ENCODE peak calls at places on chromosomes 3 and 15, in ten cellular contexts. T, X, O, P, V, M, G, U, Q and E are unnamed samples. For H3K9me3 and H3K4me1, the result is how much of the 10 kb centered on the place peaks cover.

GRCh38 chr3:183825380-183826161 is at the start of gene MAP6D1:
- DNase-seq in T (peak), X (peak), O (peak), P (peak), V (peak), M (no peak), G (peak), U (peak), Q (peak), E (no peak)

GRCh38 chr15:57743424-57743823 is 36.9 kb downstream of the POLR2M start:
- DNase-seq in T (no peak), X (no peak), O (no peak), P (peak), V (no peak), M (no peak), G (no peak), U (no peak), Q (peak), E (no peak)

GRCh38 chr3:129593595-129594339 is 12.7 kb downstream of the PLXND1 start:
- DNase-seq in T (peak), X (no peak), O (no peak), P (peak), V (no peak), M (no peak), G (no peak), U (no peak), Q (peak), E (peak)

GRCh38 chr3:77081240-77081661 is 41.4 kb downstream of the ROBO2 start:
- DNase-seq in T (no peak), X (no peak), O (no peak), P (no peak), V (no peak), M (no peak), G (peak), U (peak), Q (no peak), E (no peak)

GRCh38 chr15:75123395-75123794 is 78.3 kb upstream of the C15orf39 start:
- DNase-seq in T (no peak), X (no peak), O (no peak), P (no peak), V (peak), M (no peak), G (no peak), U (no peak), Q (no peak), E (no peak)

GRCh38 chr3:195580733-195581443 is 2.9 kb downstream of the APOD start:
- DNase-seq in T (no peak), X (no peak), O (no peak), P (no peak), V (no peak), M (no peak), G (no peak), U (no peak), Q (no peak), E (no peak)

GRCh38 chr3:116877968-116878367 is 168.4 kb downstream of the TUSC7 start:
- DNase-seq in T (no peak), X (no peak), O (no peak), P (no peak), V (no peak), M (no peak), G (no peak), U (no peak), Q (no peak), E (no peak)

GRCh38 chr3:70824078-70824477 is 511.6 kb upstream of the MDFIC2 start:
- DNase-seq in T (no peak), X (no peak), O (no peak), P (no peak), V (no peak), M (peak), G (no peak), U (no peak), Q (no peak), E (no peak)

GRCh38 chr15:89068325-89068784 is 19.9 kb upstream of the ABHD2 start:
- DNase-seq in T (peak), X (no peak), O (no peak), P (no peak), V (no peak), M (no peak), G (no peak), U (no peak), Q (no peak), E (no peak)

GRCh38 chr3:70990723-70991122 is 592.8 kb downstream of the FOXP1 start:
- DNase-seq in T (no peak), X (no peak), O (no peak), P (no peak), V (no peak), M (no peak), G (no peak), U (no peak), Q (no peak), E (no peak)

GRCh38 chr15:71612869-71613268 is 197.5 kb upstream of the NR2E3 start:
- DNase-seq in T (no peak), X (no peak), O (no peak), P (no peak), V (no peak), M (no peak), G (no peak), U (no peak), Q (no peak), E (no peak)

GRCh38 chr3:42507252-42507651 is 4.8 kb downstream of the VIPR1 start:
- DNase-seq in T (peak), X (no peak), O (no peak), P (no peak), V (no peak), M (peak), G (no peak), U (peak), Q (peak), E (no peak)

GRCh38 chr15:39230205-39230916 is 350.5 kb upstream of the THBS1 start:
- DNase-seq in T (no peak), X (no peak), O (no peak), P (no peak), V (no peak), M (no peak), G (peak), U (no peak), Q (peak), E (no peak)

GRCh38 chr3:168040624-168041208 is 55.0 kb downstream of the GOLIM4 start:
- DNase-seq in T (no peak), X (no peak), O (no peak), P (peak), V (no peak), M (no peak), G (no peak), U (no peak), Q (peak), E (no peak)

GRCh38 chr3:197378987-197379718 is 80.7 kb upstream of the DLG1 start:
- DNase-seq in T (no peak), X (no peak), O (no peak), P (no peak), V (no peak), M (no peak), G (no peak), U (no peak), Q (no peak), E (peak)

GRCh38 chr15:99016680-99017321 is 9.2 kb upstream of the PGPEP1L start:
- DNase-seq in T (no peak), X (no peak), O (peak), P (no peak), V (peak), M (no peak), G (peak), U (no peak), Q (no peak), E (no peak)

GRCh38 chr3:47865192-47865591 is 62.3 kb downstream of the DHX30 start:
- DNase-seq in T (no peak), X (no peak), O (peak), P (peak), V (no peak), M (no peak), G (no peak), U (no peak), Q (peak), E (no peak)

GRCh38 chr15:73989001-73989798 is 2.9 kb downstream of the STOML1 start:
- DNase-seq in T (peak), X (no peak), O (no peak), P (no peak), V (peak), M (no peak), G (peak), U (no peak), Q (no peak), E (no peak)

GRCh38 chr3:136380530-136380929 is 130.4 kb downstream of the PCCB start:
- DNase-seq in T (no peak), X (no peak), O (no peak), P (no peak), V (no peak), M (no peak), G (no peak), U (no peak), Q (no peak), E (no peak)

GRCh38 chr3:173711619-173712018 is 314.1 kb downstream of the NLGN1 start:
- DNase-seq in T (no peak), X (no peak), O (no peak), P (no peak), V (no peak), M (no peak), G (no peak), U (peak), Q (no peak), E (no peak)

GRCh38 chr15:36688310-36689102 is 109.1 kb downstream of the CDIN1 start:
- DNase-seq in T (no peak), X (no peak), O (no peak), P (no peak), V (peak), M (no peak), G (no peak), U (no peak), Q (no peak), E (no peak)

GRCh38 chr15:51874751-51875644 is 45.5 kb downstream of the TMOD3 start:
- DNase-seq in T (no peak), X (no peak), O (no peak), P (no peak), V (peak), M (peak), G (no peak), U (no peak), Q (no peak), E (peak)

GRCh38 chr15:101478701-101479341 is 10.7 kb downstream of the PCSK6 start:
- DNase-seq in T (no peak), X (no peak), O (no peak), P (no peak), V (no peak), M (no peak), G (no peak), U (no peak), Q (peak), E (no peak)

GRCh38 chr15:34047893-34048775 is 9.1 kb upstream of the AVEN start:
- DNase-seq in T (no peak), X (no peak), O (no peak), P (no peak), V (peak), M (no peak), G (no peak), U (no peak), Q (no peak), E (no peak)

GRCh38 chr3:190041333-190042041 is 79.2 kb downstream of the P3H2 start:
- DNase-seq in T (no peak), X (peak), O (no peak), P (peak), V (peak), M (no peak), G (no peak), U (peak), Q (no peak), E (no peak)

GRCh38 chr3:79973482-79973881 is 205.7 kb upstream of the ROBO1 start:
- DNase-seq in T (no peak), X (no peak), O (no peak), P (no peak), V (no peak), M (no peak), G (no peak), U (no peak), Q (no peak), E (no peak)

GRCh38 chr3:184203526-184203925 is 17.5 kb downstream of the ABCF3 start:
- DNase-seq in T (no peak), X (no peak), O (no peak), P (no peak), V (no peak), M (no peak), G (no peak), U (no peak), Q (no peak), E (no peak)

GRCh38 chr3:13191016-13191415 is 117.8 kb upstream of the IQSEC1 start:
- DNase-seq in T (no peak), X (no peak), O (no peak), P (no peak), V (no peak), M (peak), G (no peak), U (no peak), Q (no peak), E (no peak)

GRCh38 chr3:101243285-101244211 is 76.8 kb downstream of the IMPG2 start:
- DNase-seq in T (no peak), X (no peak), O (no peak), P (no peak), V (no peak), M (no peak), G (no peak), U (no peak), Q (no peak), E (no peak)

GRCh38 chr3:30675006-30675405 is 68.6 kb downstream of the TGFBR2 start:
- DNase-seq in T (no peak), X (no peak), O (no peak), P (no peak), V (no peak), M (no peak), G (no peak), U (no peak), Q (no peak), E (no peak)

DNA sequence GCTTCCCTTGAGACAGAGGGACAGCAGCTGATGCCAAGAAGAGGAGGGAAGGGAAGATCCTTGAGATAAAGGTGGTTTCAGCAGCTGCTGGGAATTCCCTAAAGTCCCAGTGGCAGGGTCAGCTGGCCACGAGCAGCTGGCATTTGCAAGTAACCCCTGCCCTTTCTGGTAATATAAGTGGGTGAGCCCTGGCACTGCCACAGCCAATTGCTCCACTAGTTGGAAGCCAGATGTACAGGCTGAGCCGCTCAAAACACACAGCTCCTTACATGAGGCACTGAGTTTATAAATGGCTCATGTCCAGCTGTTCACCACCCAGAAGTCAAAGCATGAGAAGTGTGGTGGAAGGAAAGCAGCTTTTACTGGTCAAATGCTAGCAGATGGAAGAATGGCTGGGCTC is 35.4 kb downstream of the PRR20G start:
- DNase-seq in T (no peak), X (no peak), O (no peak), P (no peak), V (no peak), M (no peak), G (no peak), U (no peak), Q (no peak), E (peak)
- H3K9me3 ChIP-seq in T (under half), X (under half), O (under half), P (under half), V (under half), M (under half), G (under half), U (under half), Q (under half), E (under half)

GRCh38 chr15:67068724-67069400 is 3.5 kb downstream of the SMAD3 start:
- DNase-seq in T (no peak), X (no peak), O (no peak), P (no peak), V (peak), M (no peak), G (peak), U (no peak), Q (no peak), E (no peak)
- H3K4me1 ChIP-seq in T (under half), X (under half), O (half or more), P (half or more), V (half or more), M (under half), G (under half), U (under half), Q (under half), E (under half)

GRCh38 chr15:78263907-78264303 is 457 bp upstream of the DNAJA4 start:
- DNase-seq in T (no peak), X (no peak), O (no peak), P (no peak), V (no peak), M (no peak), G (peak), U (no peak), Q (no peak), E (no peak)

GRCh38 chr15:78266229-78266628 is 1.9 kb downstream of the DNAJA4 start:
- DNase-seq in T (no peak), X (no peak), O (no peak), P (no peak), V (no peak), M (no peak), G (no peak), U (no peak), Q (no peak), E (no peak)

GRCh38 chr15:78264304-78265136 is at the start of gene DNAJA4:
- DNase-seq in T (peak), X (no peak), O (peak), P (peak), V (no peak), M (peak), G (peak), U (peak), Q (peak), E (peak)

GRCh38 chr15:78265752-78266224 is 1.4 kb downstream of the DNAJA4 start:
- DNase-seq in T (no peak), X (no peak), O (no peak), P (no peak), V (no peak), M (no peak), G (no peak), U (no peak), Q (no peak), E (no peak)

DNA sequence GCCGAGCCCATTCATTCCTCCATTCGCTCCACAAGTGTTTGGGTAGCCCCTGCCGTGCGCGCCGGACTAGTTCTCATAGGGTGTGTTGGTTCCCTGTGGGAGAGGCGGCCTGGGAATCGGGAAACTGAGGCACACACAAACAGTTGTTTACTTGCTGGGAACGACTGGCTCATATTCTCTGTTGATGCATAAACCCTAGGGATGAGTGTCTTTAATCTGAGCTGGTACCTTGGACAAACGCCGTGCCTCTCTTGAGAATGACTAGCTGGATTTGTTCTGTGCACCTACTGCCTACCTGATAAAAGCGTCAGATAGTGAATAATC is 737 bp downstream of the DNAJA4 start:
- DNase-seq in T (no peak), X (no peak), O (no peak), P (no peak), V (no peak), M (no peak), G (no peak), U (no peak), Q (no peak), E (no peak)
- H3K4me3 ChIP-seq in T (peak), X (no peak), O (peak), P (no peak), V (no peak), M (peak), G (peak), U (no peak), Q (no peak), E (peak)

GRCh38 chr3:34396945-34397344 is 598.5 kb downstream of the PDCD6IP start:
- DNase-seq in T (no peak), X (no peak), O (no peak), P (no peak), V (no peak), M (no peak), G (no peak), U (no peak), Q (no peak), E (no peak)
- H3K9me3 ChIP-seq in T (under half), X (under half), O (under half), P (under half), V (under half), M (under half), G (under half), U (under half), Q (under half), E (under half)

DNA sequence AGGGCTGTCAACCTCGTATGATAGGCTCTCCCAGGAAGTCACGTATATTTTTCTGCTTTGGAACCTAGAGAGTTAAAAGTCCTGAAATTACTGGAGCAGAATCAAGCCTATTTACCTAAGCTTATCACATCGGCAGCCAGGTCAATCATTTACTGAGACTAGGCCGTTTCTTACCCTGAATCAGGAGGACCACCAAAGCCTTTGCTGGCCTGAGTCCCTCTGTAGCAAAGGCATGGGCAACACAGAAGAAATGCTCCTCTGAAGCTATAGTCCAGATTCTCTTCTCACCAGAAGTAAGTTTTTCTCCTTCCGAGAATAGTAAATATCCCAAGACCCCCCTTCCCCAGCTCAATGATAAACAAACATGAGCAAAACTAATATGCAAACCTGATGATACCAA is 125.9 kb upstream of the PHLDB2 start:
- DNase-seq in T (no peak), X (no peak), O (no peak), P (no peak), V (no peak), M (no peak), G (no peak), U (no peak), Q (no peak), E (no peak)
- H3K4me1 ChIP-seq in T (under half), X (under half), O (under half), P (under half), V (half or more), M (under half), G (under half), U (under half), Q (under half), E (under half)